ENCODE peak calls at places on chromosome 17, in eight cellular contexts. One of them, this sample, is unnamed.

GRCh38 chr17:57458718-57459285 is 202.5 kb downstream of the MSI2 start:
- DNase-seq in tibial artery: no peak
- DNase-seq in putamen: no peak
- DNase-seq in effector CD4-positive, alpha-beta T cell: no peak
- DNase-seq in mucosa of gallbladder: no peak
- DNase-seq in tibial nerve: no peak
- DNase-seq in amniotic stem cell: no peak
- DNase-seq in C1 segment of cervical spinal cord: no peak
- DNase-seq in this sample: no peak

GRCh38 chr17:47813077-47813476 is 8.5 kb downstream of the OSBPL7 start:
- DNase-seq in amniotic stem cell: no peak
- DNase-seq in C1 segment of cervical spinal cord: no peak
- DNase-seq in putamen: no peak
- DNase-seq in tibial artery: peak; percentile 50
- DNase-seq in mucosa of gallbladder: no peak
- DNase-seq in tibial nerve: no peak
- DNase-seq in effector CD4-positive, alpha-beta T cell: no peak
- DNase-seq in this sample: no peak

GRCh38 chr17:50660042-50660886 is 25.6 kb downstream of the ABCC3 start:
- DNase-seq in tibial nerve: no peak
- DNase-seq in putamen: no peak
- DNase-seq in amniotic stem cell: no peak
- DNase-seq in effector CD4-positive, alpha-beta T cell: no peak
- DNase-seq in tibial artery: no peak
- DNase-seq in C1 segment of cervical spinal cord: no peak
- DNase-seq in mucosa of gallbladder: no peak
- DNase-seq in this sample: no peak

GRCh38 chr17:75456417-75457046 is at the start of gene TMEM94:
- DNase-seq in tibial artery: peak; percentile 97
- DNase-seq in putamen: peak; percentile 99
- DNase-seq in effector CD4-positive, alpha-beta T cell: peak; percentile 89
- DNase-seq in tibial nerve: peak; percentile 93
- DNase-seq in C1 segment of cervical spinal cord: peak; percentile 82
- DNase-seq in mucosa of gallbladder: peak; percentile 97
- DNase-seq in amniotic stem cell: peak; percentile 98
- DNase-seq in this sample: peak; percentile 88

GRCh38 chr17:2800367-2800766 is 4.1 kb downstream of the RAP1GAP2 start:
- DNase-seq in effector CD4-positive, alpha-beta T cell: no peak
- DNase-seq in amniotic stem cell: no peak
- DNase-seq in C1 segment of cervical spinal cord: no peak
- DNase-seq in tibial artery: no peak
- DNase-seq in mucosa of gallbladder: no peak
- DNase-seq in tibial nerve: no peak
- DNase-seq in putamen: no peak
- DNase-seq in this sample: no peak

GRCh38 chr17:47810200-47810821 is 11.3 kb downstream of the OSBPL7 start:
- DNase-seq in C1 segment of cervical spinal cord: no peak
- DNase-seq in tibial artery: peak; percentile 61
- DNase-seq in tibial nerve: no peak
- DNase-seq in effector CD4-positive, alpha-beta T cell: no peak
- DNase-seq in mucosa of gallbladder: no peak
- DNase-seq in putamen: no peak
- DNase-seq in amniotic stem cell: peak; percentile 64
- DNase-seq in this sample: no peak

GRCh38 chr17:8072339-8072726 is 15.2 kb downstream of the ALOX12B start:
- DNase-seq in tibial nerve: no peak
- DNase-seq in C1 segment of cervical spinal cord: no peak
- DNase-seq in tibial artery: no peak
- DNase-seq in effector CD4-positive, alpha-beta T cell: no peak
- DNase-seq in amniotic stem cell: no peak
- DNase-seq in mucosa of gallbladder: no peak
- DNase-seq in putamen: no peak
- DNase-seq in this sample: no peak

GRCh38 chr17:56679148-56679766 is 85.8 kb downstream of the NOG start:
- DNase-seq in amniotic stem cell: no peak
- DNase-seq in C1 segment of cervical spinal cord: no peak
- DNase-seq in effector CD4-positive, alpha-beta T cell: no peak
- DNase-seq in putamen: peak; percentile 7
- DNase-seq in mucosa of gallbladder: no peak
- DNase-seq in tibial artery: no peak
- DNase-seq in tibial nerve: no peak
- DNase-seq in this sample: no peak

GRCh38 chr17:31453896-31454295 is 62.4 kb downstream of the RAB11FIP4 start:
- DNase-seq in C1 segment of cervical spinal cord: no peak
- DNase-seq in amniotic stem cell: no peak
- DNase-seq in tibial nerve: no peak
- DNase-seq in effector CD4-positive, alpha-beta T cell: no peak
- DNase-seq in tibial artery: no peak
- DNase-seq in mucosa of gallbladder: no peak
- DNase-seq in putamen: no peak
- DNase-seq in this sample: no peak

GRCh38 chr17:77356109-77356689 is 215.4 kb downstream of the SEC14L1 start:
- DNase-seq in putamen: no peak
- DNase-seq in mucosa of gallbladder: peak; percentile 10
- DNase-seq in tibial nerve: peak; percentile 10
- DNase-seq in tibial artery: no peak
- DNase-seq in amniotic stem cell: no peak
- DNase-seq in effector CD4-positive, alpha-beta T cell: no peak
- DNase-seq in C1 segment of cervical spinal cord: no peak
- DNase-seq in this sample: no peak

GRCh38 chr17:80724723-80725388 is 180.2 kb downstream of the RPTOR start:
- DNase-seq in effector CD4-positive, alpha-beta T cell: no peak
- DNase-seq in tibial artery: no peak
- DNase-seq in mucosa of gallbladder: no peak
- DNase-seq in C1 segment of cervical spinal cord: no peak
- DNase-seq in putamen: no peak
- DNase-seq in tibial nerve: no peak
- DNase-seq in amniotic stem cell: peak; percentile 7
- DNase-seq in this sample: no peak

GRCh38 chr17:34579017-34579946 is at the start of gene TMEM132E:
- DNase-seq in C1 segment of cervical spinal cord: peak; percentile 62
- DNase-seq in putamen: peak; percentile 47
- DNase-seq in tibial artery: no peak
- DNase-seq in effector CD4-positive, alpha-beta T cell: no peak
- DNase-seq in amniotic stem cell: no peak
- DNase-seq in mucosa of gallbladder: peak; percentile 49
- DNase-seq in tibial nerve: no peak
- DNase-seq in this sample: no peak

GRCh38 chr17:79630120-79630519 is 19.3 kb upstream of the RBFOX3 start:
- DNase-seq in tibial nerve: no peak
- DNase-seq in tibial artery: peak; percentile 61
- DNase-seq in mucosa of gallbladder: no peak
- DNase-seq in putamen: no peak
- DNase-seq in amniotic stem cell: no peak
- DNase-seq in C1 segment of cervical spinal cord: no peak
- DNase-seq in effector CD4-positive, alpha-beta T cell: no peak
- DNase-seq in this sample: no peak

GRCh38 chr17:59492091-59492451 is 73.3 kb upstream of the DHX40 start:
- DNase-seq in putamen: no peak
- DNase-seq in effector CD4-positive, alpha-beta T cell: no peak
- DNase-seq in amniotic stem cell: no peak
- DNase-seq in tibial artery: no peak
- DNase-seq in tibial nerve: no peak
- DNase-seq in mucosa of gallbladder: no peak
- DNase-seq in C1 segment of cervical spinal cord: no peak
- DNase-seq in this sample: peak; percentile 9

GRCh38 chr17:52532373-52532772 is 373.9 kb upstream of the CA10 start:
- DNase-seq in amniotic stem cell: no peak
- DNase-seq in effector CD4-positive, alpha-beta T cell: no peak
- DNase-seq in C1 segment of cervical spinal cord: no peak
- DNase-seq in tibial artery: no peak
- DNase-seq in tibial nerve: no peak
- DNase-seq in mucosa of gallbladder: no peak
- DNase-seq in putamen: no peak
- DNase-seq in this sample: no peak

GRCh38 chr17:39954876-39955275 is 7.9 kb upstream of the GSDMA start:
- DNase-seq in tibial artery: no peak
- DNase-seq in putamen: no peak
- DNase-seq in amniotic stem cell: no peak
- DNase-seq in mucosa of gallbladder: no peak
- DNase-seq in tibial nerve: no peak
- DNase-seq in C1 segment of cervical spinal cord: no peak
- DNase-seq in effector CD4-positive, alpha-beta T cell: no peak
- DNase-seq in this sample: no peak

GRCh38 chr17:77718669-77718961 is 239.9 kb upstream of the TNRC6C start:
- DNase-seq in C1 segment of cervical spinal cord: no peak
- DNase-seq in tibial artery: no peak
- DNase-seq in effector CD4-positive, alpha-beta T cell: no peak
- DNase-seq in amniotic stem cell: no peak
- DNase-seq in mucosa of gallbladder: no peak
- DNase-seq in putamen: no peak
- DNase-seq in tibial nerve: no peak
- DNase-seq in this sample: no peak

GRCh38 chr17:76593338-76593737 is 7.7 kb upstream of the ST6GALNAC2 start:
- DNase-seq in tibial artery: no peak
- DNase-seq in C1 segment of cervical spinal cord: no peak
- DNase-seq in effector CD4-positive, alpha-beta T cell: no peak
- DNase-seq in tibial nerve: no peak
- DNase-seq in mucosa of gallbladder: no peak
- DNase-seq in amniotic stem cell: no peak
- DNase-seq in putamen: no peak
- DNase-seq in this sample: no peak

GRCh38 chr17:41692722-41693521 is 4.2 kb downstream of the EIF1 start:
- DNase-seq in effector CD4-positive, alpha-beta T cell: no peak
- DNase-seq in amniotic stem cell: no peak
- DNase-seq in tibial artery: no peak
- DNase-seq in mucosa of gallbladder: no peak
- DNase-seq in C1 segment of cervical spinal cord: no peak
- DNase-seq in tibial nerve: no peak
- DNase-seq in putamen: no peak
- DNase-seq in this sample: no peak

GRCh38 chr17:15480209-15480608 is 12.8 kb upstream of the CDRT4 start:
- DNase-seq in tibial artery: no peak
- DNase-seq in C1 segment of cervical spinal cord: no peak
- DNase-seq in effector CD4-positive, alpha-beta T cell: no peak
- DNase-seq in tibial nerve: no peak
- DNase-seq in putamen: no peak
- DNase-seq in amniotic stem cell: no peak
- DNase-seq in mucosa of gallbladder: no peak
- DNase-seq in this sample: no peak

GRCh38 chr17:27323538-27324212 is 29.8 kb downstream of the WSB1 start:
- DNase-seq in putamen: no peak
- DNase-seq in tibial artery: peak; percentile 93
- DNase-seq in tibial nerve: peak; percentile 49
- DNase-seq in effector CD4-positive, alpha-beta T cell: no peak
- DNase-seq in mucosa of gallbladder: peak; percentile 79
- DNase-seq in amniotic stem cell: no peak
- DNase-seq in C1 segment of cervical spinal cord: no peak
- DNase-seq in this sample: no peak

This sample was measured in CD8-positive, alpha-beta T cell.